ENCODE peak calls at places on chromosomes 16 and 17, in five cellular contexts. J is psoas muscle, L is H1, E is mucosa of descending colon, M is neural progenitor cell. N is an unnamed sample. For H3K9me3, the result is how much of the 10 kb centered on the place peaks cover.

GRCh38 chr17:80564545-80564944 is 19.9 kb downstream of the RPTOR start:
- DNase-seq in M (no peak), J (no peak), L (no peak), E (no peak), N (no peak)

GRCh38 chr17:73791644-73792043 is 147.4 kb upstream of the SDK2 start:
- DNase-seq in J (no peak), L (no peak), E (no peak), M (peak), N (no peak)

GRCh38 chr17:77085916-77086432 is 54.8 kb upstream of the SEC14L1 start:
- DNase-seq in M (no peak), E (no peak), J (no peak), L (no peak), N (no peak)

GRCh38 chr16:57862698-57863433 is 60.6 kb upstream of the KIFC3 start:
- DNase-seq in E (peak), M (peak), J (no peak), L (no peak), N (no peak)

GRCh38 chr17:41792835-41793748 is 6.6 kb upstream of the JUP start:
- DNase-seq in E (peak), M (peak), J (no peak), L (no peak), N (peak)

GRCh38 chr16:66516808-66517585 is 32.9 kb downstream of the TK2 start:
- DNase-seq in M (peak), L (peak), J (peak), E (peak), N (peak)

GRCh38 chr17:2043785-2044184 is 2.0 kb downstream of the OVCA2 start:
- DNase-seq in L (no peak), J (no peak), M (no peak), E (no peak), N (no peak)

GRCh38 chr16:1794908-1795666 is 1.6 kb upstream of the IGFALS start:
- DNase-seq in J (no peak), M (no peak), L (no peak), E (no peak), N (no peak)

GRCh38 chr16:3305109-3306068 is at the start of the genes TIGD7 and ZNF75A:
- DNase-seq in L (peak), E (peak), M (peak), J (peak), N (peak)

GRCh38 chr16:3304370-3304769 is 860 bp downstream of the TIGD7 start:
- DNase-seq in L (no peak), J (no peak), E (no peak), M (no peak), N (no peak)

GRCh38 chr16:3311496-3311895 is 6.2 kb downstream of the ZNF75A start:
- DNase-seq in M (no peak), E (no peak), L (no peak), J (no peak), N (no peak)

GRCh38 chr16:3306078-3306477 is 781 bp downstream of the ZNF75A start:
- DNase-seq in J (no peak), M (no peak), L (no peak), E (no peak), N (no peak)
- H3K9me3 ChIP-seq in J (half or more), M (under half), L (half or more), E (half or more), N (half or more)

DNA sequence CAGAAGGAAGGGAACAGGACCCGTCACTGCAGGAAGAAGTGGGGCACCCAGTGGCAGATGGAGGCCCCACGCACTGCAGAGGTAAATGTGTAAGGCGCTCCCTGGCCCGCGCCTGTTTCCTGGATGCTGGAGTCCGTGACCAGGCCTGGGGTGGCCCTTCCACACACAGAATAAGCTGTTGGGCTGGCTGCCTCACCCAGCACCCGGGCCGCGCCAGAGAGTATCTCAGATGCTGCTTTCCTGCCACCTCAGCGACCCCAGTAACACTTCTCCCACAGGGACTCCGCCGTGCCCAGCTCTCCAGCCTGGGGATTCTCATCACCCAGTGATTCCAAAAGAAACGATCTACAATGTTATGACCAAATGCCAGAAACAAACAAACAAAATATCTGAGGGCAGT is 1993.1 kb downstream of the TP53TG3F start:
- DNase-seq in J (no peak), E (no peak), M (no peak), L (no peak), N (no peak)
- H3K9me3 ChIP-seq in J (under half), E (half or more), M (under half), L (half or more), N (under half)

GRCh38 chr16:75175074-75175473 is 26.8 kb downstream of the ZFP1 start:
- DNase-seq in L (no peak), E (no peak), M (no peak), J (no peak), N (no peak)

GRCh38 chr16:75172578-75172977 is 24.3 kb downstream of the ZFP1 start:
- DNase-seq in E (no peak), L (no peak), J (no peak), M (no peak), N (no peak)

GRCh38 chr16:75169899-75170405 is 21.6 kb downstream of the ZFP1 start:
- DNase-seq in J (no peak), M (no peak), L (no peak), E (no peak), N (no peak)
- H3K9me3 ChIP-seq in J (half or more), M (under half), L (half or more), E (half or more), N (half or more)

DNA sequence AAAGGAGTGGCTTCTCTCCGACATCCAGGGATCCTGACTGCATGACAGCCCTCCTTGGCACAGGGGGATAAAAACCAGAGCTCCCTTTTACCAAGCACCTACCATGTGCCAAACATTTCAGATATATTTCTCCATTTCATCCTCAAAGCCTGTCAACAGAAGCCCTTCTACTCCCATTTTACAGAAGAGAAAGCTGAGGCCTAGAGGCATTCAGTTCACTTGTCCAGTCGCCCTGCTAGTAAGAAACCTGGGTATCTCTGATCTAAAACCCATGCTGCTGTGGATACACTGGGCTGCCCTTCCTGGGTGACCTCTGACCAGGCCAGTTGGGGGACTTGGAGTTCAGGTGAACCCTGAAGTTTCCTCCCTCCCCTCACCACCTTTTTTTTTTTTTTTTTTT is 5.9 kb upstream of the FDXR start:
- DNase-seq in L (no peak), E (no peak), M (no peak), J (no peak), N (no peak)
- H3K9me3 ChIP-seq in L (under half), E (under half), M (under half), J (under half), N (under half)

GRCh38 chr16:35339337-35339736 is 1879.9 kb downstream of the TP53TG3F start:
- DNase-seq in L (no peak), M (no peak), E (no peak), J (no peak), N (no peak)
- H3K9me3 ChIP-seq in L (half or more), M (under half), E (half or more), J (under half), N (under half)

GRCh38 chr16:25311950-25312349 is 54.3 kb upstream of the ZKSCAN2 start:
- DNase-seq in L (no peak), M (no peak), E (no peak), J (no peak), N (no peak)
- H3K9me3 ChIP-seq in L (under half), M (under half), E (under half), J (under half), N (under half)

GRCh38 chr16:71453051-71453450 is 9.0 kb downstream of the ZNF23 start:
- DNase-seq in M (no peak), E (no peak), J (no peak), L (no peak), N (no peak)
- H3K9me3 ChIP-seq in M (under half), E (half or more), J (half or more), L (under half), N (half or more)

DNA sequence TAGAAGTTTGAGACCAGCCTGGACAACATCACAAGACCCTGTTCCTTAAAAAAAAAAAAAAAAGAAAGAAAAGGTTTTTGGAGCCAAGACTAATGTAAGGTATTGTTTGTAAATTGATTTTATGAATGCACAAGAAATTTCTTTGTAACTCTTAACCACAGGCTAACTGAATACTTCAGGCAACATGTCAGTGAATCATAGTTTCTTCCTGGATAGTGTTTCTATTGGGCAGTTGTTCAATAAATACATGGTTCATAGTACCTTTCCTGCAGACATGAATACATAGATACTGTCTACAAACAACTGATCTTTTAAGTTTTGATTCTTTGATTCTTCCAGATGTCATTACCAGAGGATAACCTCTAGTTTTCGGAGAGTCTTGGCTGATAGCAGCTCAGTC is 11.6 kb downstream of the DDX42 start:
- DNase-seq in M (no peak), L (no peak), J (no peak), E (no peak), N (no peak)
- H3K9me3 ChIP-seq in M (under half), L (under half), J (under half), E (under half), N (under half)